ENCODE peak calls at places on chromosomes 7 and 10, in five cellular contexts. H is cardiac fibroblast, Q is hepatocyte, E is fibroblast of lung, Z is fibroblast of villous mesenchyme. Y is an unnamed sample.

GRCh38 chr7:153390955-153391354 is 631.4 kb downstream of the ACTR3B start:
- DNase-seq in Z (no peak), H (no peak), Q (no peak), E (no peak), Y (no peak)

GRCh38 chr7:97145068-97145467 is 27.6 kb downstream of the SDHAF3 start:
- DNase-seq in Q (peak), E (peak), H (peak), Z (peak), Y (no peak)

GRCh38 chr10:33487014-33487776 is 152.7 kb upstream of the NRP1 start:
- DNase-seq in Z (peak), E (peak), H (peak), Q (no peak), Y (no peak)

GRCh38 chr7:125383324-125383723 is 453.7 kb upstream of the POT1 start:
- DNase-seq in E (no peak), Q (no peak), Z (no peak), H (no peak), Y (no peak)

GRCh38 chr10:129900825-129901224 is 63.2 kb downstream of the EBF3 start:
- DNase-seq in H (no peak), E (no peak), Z (no peak), Q (no peak), Y (no peak)

GRCh38 chr10:63837043-63837442 is 315.8 kb downstream of the REEP3 start:
- DNase-seq in Q (no peak), H (no peak), Z (no peak), E (no peak), Y (no peak)

GRCh38 chr7:130063036-130063435 is 7.3 kb upstream of the KLHDC10 start:
- DNase-seq in E (peak), Q (peak), Z (peak), H (peak), Y (peak)

GRCh38 chr10:62492012-62492869 is 118.1 kb downstream of the ZNF365 start:
- DNase-seq in E (peak), Q (peak), H (peak), Z (peak), Y (no peak)

GRCh38 chr10:49484501-49485230 is 54.3 kb downstream of the ERCC6 start:
- DNase-seq in Z (peak), H (peak), E (no peak), Q (no peak), Y (no peak)

GRCh38 chr10:34906021-34906965 is 91.2 kb upstream of the PARD3 start:
- DNase-seq in H (peak), Z (peak), E (peak), Q (no peak), Y (no peak)

GRCh38 chr10:131087464-131088215 is 223.9 kb downstream of the TCERG1L start:
- DNase-seq in Z (no peak), H (no peak), E (no peak), Q (no peak), Y (no peak)

GRCh38 chr10:8076948-8077347 is 22.5 kb downstream of the GATA3 start:
- DNase-seq in E (no peak), Q (no peak), Z (no peak), H (no peak), Y (no peak)

GRCh38 chr10:23331567-23332290 is 12.9 kb downstream of the C10orf67 start:
- DNase-seq in H (peak), Q (no peak), Z (peak), E (peak), Y (no peak)

GRCh38 chr7:142808802-142809583 is 38.2 kb downstream of the PRSS2 start:
- DNase-seq in Q (no peak), H (peak), Z (peak), E (no peak), Y (no peak)

GRCh38 chr7:85191383-85191782 is 4.5 kb upstream of the SEMA3D start:
- DNase-seq in Q (peak), E (peak), Z (peak), H (peak), Y (no peak)

GRCh38 chr7:73544678-73545077 is 12.8 kb downstream of the BCL7B start:
- DNase-seq in E (no peak), H (no peak), Z (no peak), Q (no peak), Y (no peak)

GRCh38 chr7:129212596-129212995 is 12.2 kb upstream of the AHCYL2 start:
- DNase-seq in H (no peak), Z (no peak), Q (no peak), E (no peak), Y (no peak)

GRCh38 chr7:83547526-83547925 is 101.4 kb downstream of the SEMA3E start:
- DNase-seq in Q (peak), H (peak), E (peak), Z (peak), Y (no peak)

GRCh38 chr10:77989081-77989724 is 40.1 kb downstream of the POLR3A start:
- DNase-seq in H (no peak), Q (peak), Z (no peak), E (no peak), Y (no peak)

GRCh38 chr10:93193886-93194285 is 120.2 kb downstream of the CYP26A1 start:
- DNase-seq in E (no peak), Q (no peak), Z (no peak), H (no peak), Y (no peak)

GRCh38 chr10:91409069-91409868 is 875 bp upstream of the HECTD2 start:
- DNase-seq in H (peak), Q (peak), E (peak), Z (peak), Y (no peak)

GRCh38 chr10:14659626-14660196 is 115.0 kb downstream of the FAM107B start:
- DNase-seq in H (no peak), Q (no peak), Z (no peak), E (no peak), Y (no peak)

GRCh38 chr10:11178606-11179221 is 161.0 kb downstream of the CELF2 start:
- DNase-seq in Z (peak), Q (peak), E (peak), H (no peak), Y (peak)

GRCh38 chr10:94439275-94439861 is 37.0 kb downstream of the TBC1D12 start:
- DNase-seq in Q (no peak), Z (no peak), E (peak), H (peak), Y (no peak)

GRCh38 chr10:47266602-47267001 is 33.4 kb upstream of the GDF10 start:
- DNase-seq in Z (no peak), E (no peak), Q (no peak), H (no peak), Y (no peak)

GRCh38 chr10:4391683-4392082 is 434.3 kb upstream of the AKR1E2 start:
- DNase-seq in Q (no peak), Z (no peak), H (peak), E (no peak), Y (no peak)

GRCh38 chr10:84404783-84405182 is 76.4 kb downstream of the CCSER2 start:
- DNase-seq in Z (no peak), Q (no peak), E (no peak), H (no peak), Y (no peak)

GRCh38 chr10:29714096-29714874 is 79.5 kb upstream of the SVIL start:
- DNase-seq in E (peak), Z (peak), Q (no peak), H (peak), Y (peak)

GRCh38 chr7:1331576-1332467 is 99.2 kb downstream of the UNCX start:
- DNase-seq in Z (no peak), E (no peak), Q (no peak), H (no peak), Y (no peak)

GRCh38 chr7:19377611-19378339 is 232.6 kb upstream of the FERD3L start:
- DNase-seq in Q (peak), E (peak), Z (peak), H (peak), Y (no peak)

GRCh38 chr7:79084423-79084822 is 369.0 kb downstream of the MAGI2 start:
- DNase-seq in Q (no peak), Z (no peak), H (no peak), E (peak), Y (no peak)

GRCh38 chr10:9229702-9230101 is 1175.2 kb downstream of the GATA3 start:
- DNase-seq in H (no peak), Q (no peak), E (no peak), Z (no peak), Y (no peak)

GRCh38 chr10:110426294-110427153 is 71.2 kb upstream of the DUSP5 start:
- DNase-seq in H (peak), Q (no peak), Z (peak), E (peak), Y (no peak)

GRCh38 chr7:121269798-121270197 is 59.0 kb upstream of the WNT16 start:
- DNase-seq in Z (no peak), Q (no peak), E (no peak), H (no peak), Y (no peak)

GRCh38 chr7:80135306-80136104 is 874 bp downstream of the GNAI1 start:
- DNase-seq in E (peak), H (peak), Z (peak), Q (peak), Y (no peak)

GRCh38 chr10:103660364-103661197 is 167.1 kb downstream of the NEURL1 start:
- DNase-seq in E (peak), Q (no peak), H (peak), Z (peak), Y (no peak)

GRCh38 chr10:103659674-103660363 is 166.3 kb downstream of the NEURL1 start:
- DNase-seq in Z (peak), Q (peak), E (peak), H (peak), Y (peak)

GRCh38 chr10:103661951-103662405 is 168.5 kb downstream of the NEURL1 start:
- DNase-seq in Q (no peak), H (peak), E (no peak), Z (peak), Y (no peak)

GRCh38 chr10:103663802-103664201 is 170.3 kb downstream of the NEURL1 start:
- DNase-seq in E (no peak), Q (no peak), Z (no peak), H (no peak), Y (no peak)

GRCh38 chr10:103661198-103661950 is 167.9 kb downstream of the NEURL1 start:
- DNase-seq in Q (peak), Z (peak), E (peak), H (peak), Y (peak)
- H3K4me3 ChIP-seq in Q (peak), Z (peak), E (peak), H (peak), Y (peak)

GRCh38 chr10:85778074-85778473 is 588.5 kb downstream of the GRID1 start:
- DNase-seq in Z (no peak), E (no peak), H (no peak), Q (no peak), Y (no peak)
- TF ChIP-seq CTCF in Z (no peak), E (no peak), H (no peak), Q (no peak), Y (no peak)

DNA sequence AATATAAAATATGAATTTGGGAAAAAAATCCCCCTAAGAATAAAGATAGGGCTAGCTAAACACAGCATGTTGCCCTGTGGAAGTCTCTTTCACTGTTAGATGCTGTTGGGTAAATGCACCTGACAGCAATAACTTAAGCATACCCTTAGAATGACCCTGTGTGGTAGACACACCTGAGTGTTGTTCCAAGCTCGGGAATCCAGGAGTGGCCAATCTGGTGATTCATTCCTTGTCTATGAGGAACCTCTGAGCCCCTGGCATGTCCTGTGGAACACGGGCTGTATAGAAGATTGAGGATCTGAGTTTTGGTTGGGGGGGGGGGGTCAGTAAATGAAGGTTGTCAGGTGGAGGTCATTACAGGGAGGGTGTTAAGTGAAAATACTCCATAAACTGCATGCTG is 730.0 kb upstream of the IGFBP3 start:
- DNase-seq in Q (peak), E (no peak), Z (no peak), H (no peak), Y (no peak)
- H3K4me3 ChIP-seq in Q (no peak), E (no peak), Z (no peak), H (no peak), Y (no peak)

DNA sequence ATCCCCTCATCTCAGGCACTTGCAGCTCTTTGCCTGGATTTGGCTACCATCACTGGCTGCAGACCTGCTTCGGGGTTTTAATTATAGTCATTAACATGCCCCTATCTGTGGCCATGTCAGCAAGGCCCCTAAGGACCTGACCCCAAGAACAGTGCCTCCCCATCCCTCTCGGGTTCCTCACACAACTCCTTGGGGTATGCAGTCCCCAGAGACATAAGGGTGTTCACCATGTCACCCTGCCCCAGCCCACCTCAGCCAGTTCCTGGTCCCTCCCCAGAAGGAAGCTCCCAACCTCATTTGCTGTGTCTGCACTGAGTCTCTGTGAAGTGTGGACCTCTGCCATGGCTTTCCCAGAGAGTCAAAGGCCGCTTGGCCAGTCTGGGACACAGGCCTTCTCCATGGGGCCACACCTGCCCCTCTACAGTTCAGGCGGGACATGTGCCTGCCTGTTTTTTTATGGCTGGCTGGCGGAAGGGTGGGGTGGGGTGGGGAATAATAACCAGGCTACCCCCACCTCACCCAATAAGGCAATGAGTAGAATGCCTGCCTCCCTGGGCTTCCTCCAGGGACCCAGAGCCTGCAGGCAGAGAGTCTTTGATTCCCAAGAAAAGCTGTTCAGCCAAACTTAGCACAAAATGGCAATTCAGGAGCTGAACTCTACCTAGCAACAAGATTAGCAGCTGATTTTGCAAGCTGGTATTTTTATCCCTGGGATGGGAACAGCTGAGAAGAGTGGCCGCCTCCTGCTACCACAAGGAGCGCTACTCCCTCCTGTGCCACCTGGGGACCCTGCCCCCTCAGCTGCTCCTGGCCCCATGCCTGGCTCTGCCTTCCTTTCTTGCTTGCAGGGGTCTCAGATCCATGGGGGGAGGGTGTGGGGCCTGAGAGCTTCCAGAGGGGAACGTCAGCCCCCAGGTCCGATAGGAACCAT is 23.7 kb upstream of the CAMK2B start:
- DNase-seq in E (no peak), H (no peak), Z (no peak), Q (no peak), Y (no peak)
- TF ChIP-seq CTCF in E (no peak), H (peak), Z (no peak), Q (no peak), Y (no peak)

GRCh38 chr10:30755474-30755873 is 125.9 kb upstream of the LYZL2 start:
- DNase-seq in Q (peak), Z (peak), E (peak), H (no peak), Y (peak)
- H3K4me3 ChIP-seq in Q (no peak), Z (no peak), E (no peak), H (no peak), Y (no peak)

DNA sequence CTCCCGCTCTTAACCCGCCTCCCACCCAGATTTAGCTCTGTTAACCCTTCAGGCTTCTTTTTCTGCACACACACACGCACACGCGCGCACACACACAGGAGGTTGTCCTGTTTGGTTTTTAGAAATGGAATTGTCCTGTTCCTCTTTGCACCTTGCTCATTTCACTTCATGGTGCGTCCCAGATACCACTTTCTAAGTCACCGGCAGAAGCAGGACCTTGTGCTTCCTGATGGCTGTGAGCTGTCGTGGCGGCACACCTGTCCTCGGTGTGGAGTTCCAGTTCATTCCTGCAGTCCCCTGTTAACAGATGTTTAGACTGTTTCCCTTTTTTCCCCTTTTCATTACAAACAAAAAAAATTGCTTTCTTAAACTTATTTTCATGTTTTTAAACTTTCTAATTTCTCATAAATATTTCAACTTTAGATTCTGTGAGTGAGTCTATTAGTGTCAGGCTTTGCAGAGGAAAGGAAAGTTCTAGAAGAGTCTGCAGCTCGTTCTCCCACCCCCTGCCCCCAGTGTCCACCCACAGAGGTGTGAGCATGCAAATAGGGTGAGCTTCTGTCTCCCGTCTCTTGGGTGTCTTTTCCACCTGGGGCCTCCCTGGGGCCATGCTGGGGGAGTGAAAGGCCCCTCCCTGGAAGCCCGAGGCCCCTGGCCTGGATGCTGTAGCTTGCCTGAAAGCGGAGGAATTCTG is 85.5 kb downstream of the LHPP start:
- DNase-seq in Q (no peak), H (no peak), E (no peak), Z (no peak), Y (no peak)
- TF ChIP-seq CTCF in Q (no peak), H (no peak), E (no peak), Z (no peak), Y (no peak)

DNA sequence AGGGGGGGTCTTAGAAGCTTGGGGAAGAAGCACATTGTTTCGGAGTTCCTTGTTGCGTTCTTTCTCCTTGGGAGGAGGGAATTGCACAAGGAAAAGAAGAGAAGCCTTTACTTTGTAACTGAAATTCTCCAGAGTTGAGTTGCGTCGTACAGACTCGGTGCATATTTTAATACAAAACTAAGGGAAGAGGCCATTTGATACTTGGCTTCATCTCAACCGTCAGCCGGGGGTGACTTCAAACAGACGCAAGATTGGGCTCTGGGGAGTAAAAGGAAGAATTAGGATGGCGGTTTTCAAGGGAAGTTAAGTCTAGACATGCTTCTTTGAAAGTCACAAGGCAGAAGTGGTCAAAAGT is 1.5 kb downstream of the PRR15 start:
- DNase-seq in Z (peak), H (no peak), Q (no peak), E (peak), Y (no peak)
- H3K4me3 ChIP-seq in Z (peak), H (peak), Q (peak), E (peak), Y (peak)

GRCh38 chr7:3434611-3435010 is 133.6 kb downstream of the SDK1 start:
- DNase-seq in H (no peak), Q (no peak), Z (no peak), E (no peak), Y (no peak)
- TF ChIP-seq CTCF in H (no peak), Q (no peak), Z (peak), E (no peak), Y (no peak)

GRCh38 chr10:32340596-32341180 is 6.3 kb downstream of the EPC1 start:
- DNase-seq in Z (no peak), H (no peak), Q (no peak), E (no peak), Y (no peak)
- H3K4me3 ChIP-seq in Z (no peak), H (no peak), Q (no peak), E (no peak), Y (no peak)

DNA sequence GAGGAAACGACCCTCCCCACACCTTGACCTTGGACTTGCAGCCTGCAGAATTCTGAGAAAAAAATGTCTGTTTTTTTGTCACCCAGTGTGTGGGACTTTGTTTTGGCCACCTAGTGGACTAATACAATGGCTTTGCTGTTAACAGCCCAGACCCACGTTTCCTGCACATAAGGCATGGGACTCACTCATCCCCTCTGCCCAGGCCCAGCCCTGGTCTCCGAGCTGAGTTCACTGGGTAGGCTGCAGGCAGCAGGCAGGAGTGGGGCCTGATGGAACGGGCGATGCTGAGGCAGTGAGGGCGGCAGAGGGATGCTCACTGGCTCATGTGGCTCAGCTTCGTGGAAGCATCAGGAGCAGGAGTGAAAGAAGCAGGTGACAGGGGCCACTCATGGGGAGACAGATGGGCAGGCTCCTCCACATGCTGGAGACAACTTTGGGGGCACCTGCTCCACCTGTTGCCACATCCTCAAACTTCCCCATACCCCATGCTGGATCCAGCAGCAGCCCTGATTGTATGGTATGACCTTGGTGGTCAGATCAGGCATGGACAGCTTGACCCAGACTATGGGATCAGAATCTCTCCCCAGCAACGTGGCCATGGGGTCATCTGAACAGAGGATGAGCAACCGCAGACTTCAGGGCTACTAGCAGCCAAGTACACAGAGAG is 65.8 kb upstream of the ANTXRL start:
- DNase-seq in E (no peak), Q (no peak), Z (no peak), H (no peak), Y (no peak)
- TF ChIP-seq CTCF in E (no peak), Q (no peak), Z (no peak), H (peak), Y (no peak)

Y was measured in HFF-Myc.